ENCODE peak calls at places on chromosomes 1 and 21, in four cellular contexts. One of them, this sample, is unnamed.

GRCh38 chr1:84478876-84479868 is at the start of gene RPF1:
- DNase-seq in right atrium auricular region: peak
- DNase-seq in left ventricle myocardium inferior: peak
- DNase-seq in IMR-90: peak
- DNase-seq in this sample: peak

GRCh38 chr1:72938408-72938807 is 656.1 kb upstream of the NEGR1 start:
- DNase-seq in right atrium auricular region: no peak
- DNase-seq in IMR-90: no peak
- DNase-seq in left ventricle myocardium inferior: no peak
- DNase-seq in this sample: no peak

GRCh38 chr21:42222821-42223390 is 4.0 kb downstream of the ABCG1 start:
- DNase-seq in IMR-90: no peak
- DNase-seq in left ventricle myocardium inferior: no peak
- DNase-seq in right atrium auricular region: no peak
- DNase-seq in this sample: no peak

GRCh38 chr1:3315991-3316943 is 138.2 kb upstream of the ARHGEF16 start:
- DNase-seq in IMR-90: no peak
- DNase-seq in left ventricle myocardium inferior: no peak
- DNase-seq in right atrium auricular region: no peak
- DNase-seq in this sample: no peak

GRCh38 chr1:233025156-233025555 is 74.7 kb downstream of the NTPCR start:
- DNase-seq in left ventricle myocardium inferior: peak
- DNase-seq in right atrium auricular region: no peak
- DNase-seq in IMR-90: peak
- DNase-seq in this sample: no peak

GRCh38 chr21:27085387-27085786 is 118.5 kb upstream of the ADAMTS5 start:
- DNase-seq in left ventricle myocardium inferior: no peak
- DNase-seq in IMR-90: no peak
- DNase-seq in right atrium auricular region: no peak
- DNase-seq in this sample: no peak

GRCh38 chr1:178693368-178693767 is 31.7 kb upstream of the RALGPS2 start:
- DNase-seq in IMR-90: peak
- DNase-seq in right atrium auricular region: no peak
- DNase-seq in left ventricle myocardium inferior: no peak
- DNase-seq in this sample: no peak

GRCh38 chr1:21933397-21934248 is 3.5 kb downstream of the HSPG2 start:
- DNase-seq in IMR-90: no peak
- DNase-seq in left ventricle myocardium inferior: peak
- DNase-seq in right atrium auricular region: peak
- DNase-seq in this sample: no peak

GRCh38 chr1:63980706-63981407 is 207.0 kb downstream of the ROR1 start:
- DNase-seq in IMR-90: no peak
- DNase-seq in left ventricle myocardium inferior: no peak
- DNase-seq in right atrium auricular region: no peak
- DNase-seq in this sample: no peak

DNA sequence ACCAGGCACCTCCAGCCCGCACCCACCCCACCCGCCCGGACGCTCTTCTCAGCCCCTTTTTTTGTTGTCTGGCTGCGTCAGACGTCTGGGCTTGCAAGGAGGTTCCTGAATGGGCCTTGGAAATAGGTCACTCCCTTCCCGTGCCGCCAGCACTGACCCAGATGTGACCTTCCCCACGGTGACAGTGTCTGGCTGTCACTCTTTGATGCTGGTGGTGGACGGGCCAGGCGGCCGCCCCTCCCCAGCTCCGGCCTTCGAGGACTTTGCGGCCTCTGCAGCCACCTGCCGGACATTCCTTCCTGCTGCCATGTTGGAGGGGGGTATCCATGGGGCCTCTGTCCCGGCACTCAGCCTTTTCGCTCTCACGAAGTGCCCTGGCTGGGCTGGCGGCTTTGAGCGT is 30.2 kb downstream of the SPSB1 start:
- DNase-seq in right atrium auricular region: no peak
- DNase-seq in left ventricle myocardium inferior: peak
- DNase-seq in IMR-90: no peak
- DNase-seq in this sample: no peak
- TF ChIP-seq CTCF in right atrium auricular region: peak
- TF ChIP-seq CTCF in left ventricle myocardium inferior: peak
- TF ChIP-seq CTCF in IMR-90: no peak
- TF ChIP-seq CTCF in this sample: no peak

GRCh38 chr21:28523367-28523766 is 469.3 kb downstream of the LTN1 start:
- DNase-seq in IMR-90: no peak
- DNase-seq in right atrium auricular region: no peak
- DNase-seq in left ventricle myocardium inferior: no peak
- DNase-seq in this sample: no peak

GRCh38 chr21:28516996-28517592 is 475.6 kb downstream of the LTN1 start:
- DNase-seq in IMR-90: no peak
- DNase-seq in left ventricle myocardium inferior: peak
- DNase-seq in right atrium auricular region: no peak
- DNase-seq in this sample: no peak

GRCh38 chr21:28518620-28519019 is 474.1 kb downstream of the LTN1 start:
- DNase-seq in left ventricle myocardium inferior: no peak
- DNase-seq in IMR-90: peak
- DNase-seq in right atrium auricular region: no peak
- DNase-seq in this sample: no peak

DNA sequence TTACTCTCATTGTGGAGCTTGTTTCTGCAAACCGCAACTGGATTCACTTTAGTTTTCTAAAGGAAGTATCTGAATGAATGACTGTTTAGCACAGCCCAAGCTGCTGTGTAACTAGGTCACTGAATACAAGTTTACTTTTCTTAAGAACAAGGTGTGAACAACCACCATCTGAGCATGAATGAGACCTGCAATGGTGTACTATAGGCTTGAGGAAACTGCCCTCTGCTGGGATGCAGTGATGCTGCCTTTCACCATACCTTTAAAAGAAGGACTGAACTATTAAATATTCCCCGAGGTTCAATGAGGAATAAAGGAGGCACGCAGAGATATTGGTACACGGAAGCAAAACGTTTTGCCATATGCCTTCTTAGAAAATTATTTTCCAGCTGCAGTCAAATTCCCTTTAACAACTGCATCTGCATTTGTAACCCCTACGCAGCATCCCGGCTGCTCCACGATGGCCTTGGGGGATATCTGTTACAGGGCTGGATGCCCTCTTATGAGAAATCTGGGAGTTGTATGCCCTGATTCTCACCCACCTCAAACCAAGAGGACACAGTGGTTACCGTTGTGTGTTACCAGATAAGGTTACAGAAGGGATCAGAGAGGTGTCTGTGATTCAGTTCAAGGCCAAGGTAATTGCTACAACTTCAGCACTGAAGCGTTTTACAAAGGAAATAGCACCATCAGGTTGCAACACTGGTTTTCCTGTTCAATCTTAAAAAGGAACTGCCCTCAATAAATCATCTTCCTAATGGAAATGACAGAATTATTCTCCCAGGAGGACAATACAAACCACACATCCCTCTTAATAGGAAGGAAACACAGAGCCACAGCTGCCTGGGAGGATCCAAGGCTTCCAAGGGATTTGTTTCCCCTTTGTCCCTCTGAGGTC is 470.5 kb downstream of the LTN1 start:
- DNase-seq in IMR-90: peak
- DNase-seq in right atrium auricular region: no peak
- DNase-seq in left ventricle myocardium inferior: no peak
- DNase-seq in this sample: no peak
- TF ChIP-seq CTCF in IMR-90: peak
- TF ChIP-seq CTCF in right atrium auricular region: peak
- TF ChIP-seq CTCF in left ventricle myocardium inferior: peak
- TF ChIP-seq CTCF in this sample: no peak

DNA sequence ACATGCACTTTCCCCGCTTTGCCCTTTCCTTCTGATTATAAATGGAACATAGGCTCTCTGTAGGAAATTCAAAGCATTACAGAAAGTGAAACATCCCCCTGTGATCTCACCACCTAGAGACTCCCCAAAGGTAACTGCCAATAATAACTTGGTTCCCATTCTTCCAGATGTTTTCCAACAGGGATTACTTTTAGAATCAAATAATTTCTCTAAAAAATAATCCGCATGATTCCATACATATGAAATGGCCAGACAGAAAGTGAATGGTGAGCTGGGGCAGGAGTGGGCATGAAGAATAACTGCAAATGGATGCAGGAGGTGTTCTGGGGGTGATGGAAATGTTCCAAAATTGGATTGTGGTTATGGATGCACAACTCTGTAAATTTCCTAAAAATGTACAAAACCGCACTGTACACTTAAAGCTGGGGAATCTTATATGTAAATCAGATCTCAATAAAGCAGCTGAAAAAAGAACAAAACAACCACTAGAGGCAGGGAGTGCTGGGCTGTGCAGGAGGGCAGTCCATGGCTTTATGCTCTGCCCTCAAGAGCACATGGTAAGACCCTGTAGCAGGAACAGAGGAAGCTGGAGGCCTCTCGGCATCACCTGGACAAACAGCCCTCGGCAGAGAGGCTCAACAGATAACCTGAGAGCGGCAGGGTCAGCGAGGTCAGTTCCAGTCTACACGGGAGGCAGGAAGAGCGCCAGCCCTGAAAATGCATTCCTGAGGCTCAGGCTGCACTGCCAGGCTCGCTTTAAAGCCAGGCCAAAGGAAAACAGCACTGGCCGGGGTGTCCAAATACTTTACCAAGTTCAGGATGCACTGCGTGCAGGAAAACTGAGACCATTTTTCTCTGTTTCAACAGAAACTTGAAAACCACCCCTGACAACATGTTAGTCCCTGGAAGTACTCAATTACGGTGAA is 39.7 kb downstream of the CAPZB start:
- DNase-seq in IMR-90: no peak
- DNase-seq in left ventricle myocardium inferior: peak
- DNase-seq in right atrium auricular region: no peak
- DNase-seq in this sample: no peak
- TF ChIP-seq CTCF in IMR-90: peak
- TF ChIP-seq CTCF in left ventricle myocardium inferior: peak
- TF ChIP-seq CTCF in right atrium auricular region: peak
- TF ChIP-seq CTCF in this sample: no peak

GRCh38 chr1:180917306-180918065 is 4.8 kb downstream of the KIAA1614 start:
- DNase-seq in left ventricle myocardium inferior: no peak
- DNase-seq in right atrium auricular region: no peak
- DNase-seq in IMR-90: peak
- DNase-seq in this sample: no peak
- TF ChIP-seq CTCF in left ventricle myocardium inferior: no peak
- TF ChIP-seq CTCF in right atrium auricular region: no peak
- TF ChIP-seq CTCF in IMR-90: peak
- TF ChIP-seq CTCF in this sample: no peak

DNA sequence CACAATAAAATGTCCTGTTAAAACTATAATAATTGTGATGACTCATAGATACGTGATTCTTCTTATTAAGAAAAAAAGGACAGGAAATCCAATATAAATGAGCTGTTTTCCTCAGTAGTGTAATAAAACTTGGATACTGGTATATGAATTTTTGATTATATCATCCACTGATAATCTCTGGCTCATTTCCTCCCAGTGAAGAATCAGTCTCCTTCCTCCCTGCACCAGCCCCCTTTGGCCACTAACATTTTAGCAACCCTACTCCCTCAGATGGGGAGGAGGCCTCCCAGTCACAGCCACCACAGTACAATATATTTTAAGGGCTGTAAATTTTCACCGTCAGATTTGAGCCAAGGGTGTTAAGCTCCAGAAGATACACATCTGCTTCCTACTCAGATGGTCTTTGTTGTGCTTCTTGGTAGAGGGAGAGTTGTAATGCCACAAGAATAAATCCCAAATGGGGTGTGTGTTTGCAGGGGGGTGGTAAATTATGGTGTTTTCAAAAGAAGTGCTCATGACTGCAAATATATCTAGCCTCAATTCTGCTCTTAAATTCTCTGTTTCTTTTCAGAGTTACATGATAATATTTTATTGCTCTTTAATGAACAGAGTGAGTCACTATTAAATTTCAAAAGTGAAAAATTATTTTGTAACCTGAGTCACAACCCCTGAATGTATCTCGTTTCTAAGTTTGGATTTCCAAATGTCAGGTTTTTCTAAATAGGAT is 153.5 kb downstream of the HLX start:
- DNase-seq in IMR-90: no peak
- DNase-seq in right atrium auricular region: no peak
- DNase-seq in left ventricle myocardium inferior: no peak
- DNase-seq in this sample: no peak
- TF ChIP-seq CTCF in IMR-90: no peak
- TF ChIP-seq CTCF in right atrium auricular region: no peak
- TF ChIP-seq CTCF in left ventricle myocardium inferior: peak
- TF ChIP-seq CTCF in this sample: no peak

DNA sequence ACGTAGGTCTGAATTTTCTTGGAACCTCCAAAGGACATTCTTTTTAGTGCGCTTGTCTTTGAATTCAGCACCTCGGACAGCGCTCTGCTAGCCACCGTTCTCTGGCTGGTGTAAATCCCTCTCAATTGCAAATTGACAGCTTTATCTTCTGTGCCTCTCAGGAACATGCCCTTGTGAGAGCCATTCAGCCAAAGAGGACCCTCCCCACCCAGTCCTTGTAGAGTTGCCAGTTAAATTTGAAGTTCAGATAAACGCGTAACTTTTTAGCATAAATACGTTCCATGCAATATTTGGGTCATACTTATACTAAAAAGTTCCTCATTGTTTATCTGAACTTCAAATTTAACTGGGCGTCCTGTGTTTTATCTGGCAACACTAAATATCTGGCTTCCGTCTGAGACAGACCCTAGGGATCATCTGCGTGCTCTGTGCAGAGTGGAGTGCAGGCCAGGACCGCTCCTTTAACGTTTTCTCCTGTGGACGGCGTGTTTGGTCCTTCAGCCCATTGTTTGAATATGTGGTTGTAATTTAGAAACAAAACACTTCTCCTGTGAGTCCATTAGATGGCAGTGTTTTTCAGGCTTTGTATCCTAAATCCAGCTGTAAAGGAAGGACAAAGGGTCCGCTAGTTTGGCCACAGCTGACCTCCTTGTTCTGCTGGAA is 7.0 kb downstream of the KCNAB2 start:
- DNase-seq in right atrium auricular region: peak
- DNase-seq in IMR-90: peak
- DNase-seq in left ventricle myocardium inferior: peak
- DNase-seq in this sample: no peak
- TF ChIP-seq CTCF in right atrium auricular region: peak
- TF ChIP-seq CTCF in IMR-90: peak
- TF ChIP-seq CTCF in left ventricle myocardium inferior: peak
- TF ChIP-seq CTCF in this sample: peak

GRCh38 chr21:44509539-44509938 is 30.5 kb downstream of the KRTAP10-1 start:
- DNase-seq in right atrium auricular region: no peak
- DNase-seq in left ventricle myocardium inferior: peak
- DNase-seq in IMR-90: no peak
- DNase-seq in this sample: no peak
- TF ChIP-seq CTCF in right atrium auricular region: peak
- TF ChIP-seq CTCF in left ventricle myocardium inferior: peak
- TF ChIP-seq CTCF in IMR-90: no peak
- TF ChIP-seq CTCF in this sample: no peak

GRCh38 chr1:5620997-5621396 is 371.2 kb downstream of the NPHP4 start:
- DNase-seq in left ventricle myocardium inferior: no peak
- DNase-seq in right atrium auricular region: no peak
- DNase-seq in IMR-90: no peak
- DNase-seq in this sample: no peak
- TF ChIP-seq CTCF in left ventricle myocardium inferior: peak
- TF ChIP-seq CTCF in right atrium auricular region: peak
- TF ChIP-seq CTCF in IMR-90: no peak
- TF ChIP-seq CTCF in this sample: no peak